ENCODE peak calls at places on chromosome 20, in four cellular contexts. L is ACHN, O is globus pallidus, X is brain microvascular endothelial cell. A is an unnamed sample.
A peak's percentile ranks its signal among the peaks of the same experiment; 100 is the strongest.

GRCh38 chr20:15475483-15475882 is 1097.8 kb downstream of the KIF16B start:
- DNase-seq in X (no peak), L (no peak), O (peak; percentile 11), A (peak; percentile 19)

GRCh38 chr20:1894951-1895673 is at the start of gene SIRPA:
- DNase-seq in L (peak; percentile 59), O (peak; percentile 89), X (peak; percentile 39), A (peak; percentile 87)

GRCh38 chr20:62186887-62187866 is 4.3 kb downstream of the MTG2 start:
- DNase-seq in O (no peak), X (no peak), L (no peak), A (no peak)

GRCh38 chr20:20628314-20628713 is 84.1 kb downstream of the RALGAPA2 start:
- DNase-seq in L (no peak), X (no peak), O (no peak), A (no peak)

GRCh38 chr20:33864324-33864963 is 53.3 kb downstream of the CHMP4B start:
- DNase-seq in O (no peak), X (no peak), L (no peak), A (no peak)

GRCh38 chr20:39886650-39887190 is 802.3 kb downstream of the MAFB start:
- DNase-seq in L (no peak), O (peak; percentile 51), X (no peak), A (peak; percentile 64)

GRCh38 chr20:43755851-43756250 is 29.0 kb upstream of the GTSF1L start:
- DNase-seq in X (peak; percentile 65), O (no peak), L (no peak), A (no peak)

GRCh38 chr20:41135187-41135887 is 2.0 kb upstream of the PLCG1 start:
- DNase-seq in X (no peak), O (no peak), L (peak; percentile 30), A (peak; percentile 59)

GRCh38 chr20:50110141-50111047 is 2.6 kb downstream of the UBE2V1 start:
- DNase-seq in X (no peak), L (no peak), O (no peak), A (no peak)

GRCh38 chr20:37133952-37134351 is 38.2 kb upstream of the RBL1 start:
- DNase-seq in O (no peak), L (no peak), X (no peak), A (no peak)

GRCh38 chr20:25285856-25286798 is 38.2 kb downstream of the PYGB start:
- DNase-seq in L (no peak), O (no peak), X (no peak), A (no peak)

GRCh38 chr20:53276143-53276542 is 304.0 kb downstream of the TSHZ2 start:
- DNase-seq in X (no peak), L (no peak), O (no peak), A (no peak)

GRCh38 chr20:10667077-10667401 is 6.8 kb downstream of the JAG1 start:
- DNase-seq in O (no peak), L (no peak), X (no peak), A (peak; percentile 60)

GRCh38 chr20:51508780-51509179 is 33.7 kb downstream of the NFATC2 start:
- DNase-seq in L (no peak), O (no peak), X (no peak), A (no peak)

GRCh38 chr20:14055127-14055742 is 59.9 kb downstream of the MACROD2 start:
- DNase-seq in L (peak; percentile 58), X (peak; percentile 49), O (peak; percentile 68), A (peak; percentile 83)

GRCh38 chr20:19885981-19886665 is 128.1 kb downstream of the RIN2 start:
- DNase-seq in O (peak; percentile 71), X (peak; percentile 16), L (peak; percentile 28), A (peak; percentile 70)

GRCh38 chr20:32559753-32560380 is 25.3 kb downstream of the NOL4L start:
- DNase-seq in X (no peak), L (no peak), O (no peak), A (no peak)

GRCh38 chr20:44431502-44432234 is 44.0 kb upstream of the TTPAL start:
- DNase-seq in O (no peak), L (no peak), X (no peak), A (no peak)

GRCh38 chr20:45940053-45940452 is 5.6 kb downstream of the PCIF1 start:
- DNase-seq in L (no peak), X (no peak), O (no peak), A (no peak)

GRCh38 chr20:14445902-14446301 is 108.5 kb upstream of the FLRT3 start:
- DNase-seq in O (no peak), X (no peak), L (no peak), A (no peak)

GRCh38 chr20:57072184-57072583 is 194.3 kb downstream of the BMP7 start:
- DNase-seq in L (no peak), X (no peak), O (no peak), A (no peak)

GRCh38 chr20:41011551-41012067 is 17.0 kb upstream of the TOP1 start:
- DNase-seq in O (no peak), X (no peak), L (no peak), A (peak; percentile 48)